ENCODE peak calls at places on chromosomes 12 and 14, in four cellular contexts. R is astrocyte of the spinal cord; C is lung; P is effector memory CD8-positive, alpha-beta T cell. N is an unnamed sample.

GRCh38 chr14:103879570-103880333 is 32.4 kb upstream of the PPP1R13B start:
- DNase-seq in R (no peak), C (peak; percentile 84), P (no peak), N (no peak)

GRCh38 chr14:36525746-36526099 is 5.7 kb upstream of the NKX2-1 start:
- DNase-seq in R (no peak), C (no peak), P (no peak), N (no peak)

GRCh38 chr14:104403421-104404220 is 175.9 kb upstream of the C14orf180 start:
- DNase-seq in R (no peak), C (peak; percentile 24), P (no peak), N (no peak)

GRCh38 chr14:63478437-63478852 is 64.7 kb downstream of the PPP2R5E start:
- DNase-seq in R (no peak), C (no peak), P (no peak), N (no peak)

GRCh38 chr14:72017290-72017689 is 85.1 kb downstream of the RGS6 start:
- DNase-seq in R (no peak), C (no peak), P (no peak), N (no peak)

GRCh38 chr12:117025481-117026151 is 73.6 kb downstream of the TESC start:
- DNase-seq in R (peak; percentile 62), C (peak; percentile 66), P (peak; percentile 39), N (peak; percentile 77)

GRCh38 chr14:96364911-96365310 is 1.6 kb downstream of the GSKIP start:
- DNase-seq in R (no peak), C (no peak), P (no peak), N (no peak)

GRCh38 chr14:31154956-31155355 is 52.6 kb downstream of the HECTD1 start:
- DNase-seq in R (peak; percentile 17), C (no peak), P (no peak), N (no peak)

GRCh38 chr12:53781218-53781801 is 29.5 kb upstream of the CISTR start:
- DNase-seq in R (no peak), C (no peak), P (no peak), N (no peak)

GRCh38 chr12:51217133-51217967 is 512 bp downstream of the POU6F1 start:
- DNase-seq in R (no peak), C (peak; percentile 58), P (peak; percentile 42), N (peak; percentile 36)

GRCh38 chr12:3342051-3342450 is 149.0 kb upstream of the PRMT8 start:
- DNase-seq in R (peak; percentile 5), C (no peak), P (no peak), N (peak; percentile 37)

GRCh38 chr14:68248481-68249255 is 429.1 kb downstream of the RAD51B start:
- DNase-seq in R (peak; percentile 85), C (no peak), P (peak; percentile 7), N (peak; percentile 85)

GRCh38 chr14:47626151-47627035 is 49.0 kb downstream of the MDGA2 start:
- DNase-seq in R (no peak), C (no peak), P (no peak), N (no peak)

GRCh38 chr14:60249321-60250251 is 565 bp downstream of the PPM1A start:
- DNase-seq in R (peak; percentile 69), C (peak; percentile 71), P (peak; percentile 49), N (peak; percentile 53)

GRCh38 chr12:131463165-131463564 is 247.7 kb upstream of the SFSWAP start:
- DNase-seq in R (no peak), C (no peak), P (no peak), N (no peak)

N was measured in endothelial cell of umbilical vein.